ENCODE peak calls at places on chromosomes 7 and 10, in seven cellular contexts. Y is mesothelial cell of epicardium, I is EL, U is progenitor cell of endocrine pancreas, S is stomach, E is ELR, O is MV-4-11. Z is an unnamed sample.

GRCh38 chr10:123913688-123914268 is 22.2 kb upstream of the CPXM2 start:
- DNase-seq in U (no peak), O (peak; percentile 77), Y (no peak), E (no peak), I (peak; percentile 11), S (no peak), Z (no peak)

GRCh38 chr10:117264776-117265175 is 23.9 kb downstream of the SLC18A2 start:
- DNase-seq in S (peak; percentile 43), U (no peak), Y (no peak), I (no peak), O (no peak), E (no peak), Z (no peak)

GRCh38 chr7:134548877-134549276 is at the start of gene AKR1B15:
- DNase-seq in S (no peak), O (peak; percentile 4), U (no peak), I (peak; percentile 52), E (peak; percentile 56), Y (no peak), Z (no peak)

GRCh38 chr10:48575901-48576300 is 29.0 kb downstream of the ARHGAP22 start:
- DNase-seq in I (no peak), E (no peak), O (no peak), U (no peak), S (no peak), Y (no peak), Z (no peak)

GRCh38 chr7:104584620-104585019 is 256.2 kb downstream of the LHFPL3 start:
- DNase-seq in I (no peak), E (peak; percentile 23), S (no peak), O (peak; percentile 23), U (no peak), Y (no peak), Z (no peak)

GRCh38 chr10:130111848-130112180 is 1.2 kb upstream of the C10orf143 start:
- DNase-seq in O (no peak), Y (no peak), S (no peak), I (no peak), U (no peak), E (no peak), Z (no peak)

GRCh38 chr10:21513035-21513434 is 12.4 kb downstream of the SKIDA1 start:
- DNase-seq in U (no peak), O (no peak), Y (no peak), E (no peak), S (no peak), I (no peak), Z (no peak)

GRCh38 chr7:50610521-50611277 is 45.5 kb upstream of the DDC start:
- DNase-seq in E (peak; percentile 71), I (peak; percentile 61), Y (no peak), O (peak; percentile 98), U (no peak), S (no peak), Z (no peak)

GRCh38 chr7:126801738-126802137 is 451.0 kb downstream of the GRM8 start:
- DNase-seq in Y (no peak), U (no peak), S (no peak), I (no peak), E (no peak), O (no peak), Z (no peak)

GRCh38 chr10:34505338-34505737 is 309.8 kb downstream of the PARD3 start:
- DNase-seq in S (no peak), U (no peak), I (no peak), O (no peak), Y (no peak), E (peak; percentile 20), Z (no peak)

GRCh38 chr7:157468221-157469111 is 131.7 kb downstream of the DNAJB6 start:
- DNase-seq in I (no peak), E (peak; percentile 38), S (peak; percentile 22), Y (no peak), O (no peak), U (no peak), Z (no peak)

GRCh38 chr7:4069268-4070095 is 612.6 kb upstream of the FOXK1 start:
- DNase-seq in U (no peak), E (no peak), I (no peak), O (no peak), Y (no peak), S (no peak), Z (peak; percentile 35)

GRCh38 chr7:109694122-109694521 is 1124.4 kb downstream of the DNAJB9 start:
- DNase-seq in O (no peak), U (no peak), S (no peak), Y (no peak), E (no peak), I (no peak), Z (no peak)

GRCh38 chr10:5945561-5946418 is 31.6 kb downstream of the IL15RA start:
- DNase-seq in S (peak; percentile 35), I (peak; percentile 93), Y (no peak), O (peak; percentile 55), U (no peak), E (peak; percentile 90), Z (no peak)

GRCh38 chr10:6296456-6297214 is 93.9 kb downstream of the PFKFB3 start:
- DNase-seq in E (no peak), I (no peak), U (no peak), S (no peak), O (no peak), Y (no peak), Z (no peak)

GRCh38 chr10:125002423-125003145 is 60.7 kb downstream of the ZRANB1 start:
- DNase-seq in Y (no peak), U (no peak), S (peak; percentile 22), I (no peak), E (no peak), O (no peak), Z (no peak)

GRCh38 chr10:84469470-84469869 is 141.1 kb downstream of the CCSER2 start:
- DNase-seq in E (peak; percentile 10), Y (no peak), U (no peak), S (no peak), O (no peak), I (peak; percentile 11), Z (no peak)

GRCh38 chr7:19060870-19061269 is 56.6 kb downstream of the TWIST1 start:
- DNase-seq in Y (no peak), O (no peak), S (no peak), E (peak; percentile 67), I (peak; percentile 51), U (no peak), Z (no peak)

GRCh38 chr7:73850781-73851207 is 8.5 kb upstream of the METTL27 start:
- DNase-seq in S (no peak), Y (no peak), E (peak; percentile 97), U (no peak), I (peak; percentile 97), O (peak; percentile 85), Z (no peak)

GRCh38 chr7:2008936-2009540 is 223.7 kb downstream of the MAD1L1 start:
- DNase-seq in U (no peak), E (no peak), I (no peak), O (no peak), Y (peak; percentile 9), S (no peak), Z (no peak)

GRCh38 chr10:105872665-105873064 is 1231.6 kb downstream of the SORCS3 start:
- DNase-seq in E (no peak), I (no peak), Y (no peak), O (no peak), S (no peak), U (no peak), Z (no peak)

GRCh38 chr7:56449762-56450161 is 333.5 kb upstream of the NUPR2 start:
- DNase-seq in Y (no peak), O (no peak), I (no peak), U (no peak), E (no peak), S (no peak), Z (no peak)

GRCh38 chr7:68424643-68425297 is 1173.5 kb upstream of the AUTS2 start:
- DNase-seq in E (no peak), Y (no peak), U (no peak), I (no peak), S (no peak), O (no peak), Z (no peak)

GRCh38 chr10:133565441-133566294 is at the start of gene SYCE1:
- DNase-seq in O (no peak), I (no peak), Y (no peak), U (no peak), E (no peak), S (no peak), Z (no peak)

GRCh38 chr7:50663396-50664102 is 98.3 kb upstream of the DDC start:
- DNase-seq in E (no peak), U (no peak), O (peak; percentile 39), Y (no peak), I (no peak), S (no peak), Z (no peak)

GRCh38 chr10:30158325-30158960 is 99.1 kb upstream of the JCAD start:
- DNase-seq in I (no peak), E (no peak), Y (no peak), U (no peak), S (no peak), O (peak; percentile 83), Z (no peak)

GRCh38 chr10:43229208-43230061 is 37.4 kb downstream of the RASGEF1A start:
- DNase-seq in O (no peak), S (no peak), U (peak; percentile 38), I (no peak), Y (peak; percentile 18), E (no peak), Z (no peak)

GRCh38 chr10:3080608-3081007 is 13.3 kb downstream of the PFKP start:
- DNase-seq in I (no peak), E (no peak), Y (no peak), U (no peak), O (peak; percentile 20), S (no peak), Z (no peak)

GRCh38 chr10:21217748-21218367 is 307.6 kb downstream of the SKIDA1 start:
- DNase-seq in O (no peak), Y (no peak), E (no peak), S (no peak), U (no peak), I (no peak), Z (no peak)

GRCh38 chr10:88565072-88565471 is 18.0 kb downstream of the RNLS start:
- DNase-seq in O (peak; percentile 28), S (no peak), I (peak; percentile 41), U (no peak), Y (no peak), E (peak; percentile 64), Z (no peak)

GRCh38 chr10:12181065-12181775 is 14.5 kb downstream of the NUDT5 start:
- DNase-seq in I (peak; percentile 51), S (peak; percentile 35), E (peak; percentile 84), O (peak; percentile 100), Y (no peak), U (no peak), Z (no peak)

GRCh38 chr7:5831196-5831595 is 49.4 kb upstream of the OCM start:
- DNase-seq in E (no peak), I (no peak), U (no peak), Y (no peak), O (no peak), S (no peak), Z (no peak)

GRCh38 chr7:112176693-112177415 is 29.3 kb downstream of the DOCK4 start:
- DNase-seq in S (no peak), Y (no peak), U (no peak), I (no peak), O (no peak), E (no peak), Z (no peak)

GRCh38 chr10:91462423-91462822 is 52.3 kb downstream of the HECTD2 start:
- DNase-seq in S (no peak), U (no peak), O (no peak), Y (no peak), E (peak; percentile 3), I (peak; percentile 63), Z (no peak)

GRCh38 chr10:101222683-101223273 is 6.5 kb downstream of the LBX1 start:
- DNase-seq in I (no peak), S (no peak), O (no peak), U (no peak), Y (no peak), E (peak; percentile 32), Z (no peak)